ENCODE peak calls at places on chromosomes 13 and 19, in four cellular contexts. J is prostate gland, Y is GM06990, L is SJCRH30. R is an unnamed sample. For H3K36me3, the result is how much of the 10 kb centered on the place peaks cover.

GRCh38 chr19:56405062-56405461 is 930 bp downstream of the ZNF583 start:
- DNase-seq in Y (no peak), L (no peak), J (no peak), R (no peak)

GRCh38 chr13:35165205-35165604 is 223.1 kb downstream of the NBEA start:
- DNase-seq in Y (no peak), J (no peak), L (no peak), R (no peak)

GRCh38 chr13:91236942-91237341 is 110.5 kb upstream of the MIR17HG start:
- DNase-seq in J (no peak), L (no peak), Y (no peak), R (no peak)

GRCh38 chr13:31896427-31896826 is 135.1 kb upstream of the FRY start:
- DNase-seq in Y (no peak), J (no peak), L (peak), R (no peak)

GRCh38 chr13:74210693-74211393 is 76.6 kb upstream of the KLF12 start:
- DNase-seq in J (no peak), L (peak), Y (no peak), R (no peak)

GRCh38 chr13:97423300-97424045 is 10.5 kb upstream of the RAP2A start:
- DNase-seq in J (no peak), Y (no peak), L (no peak), R (peak)

GRCh38 chr19:14198384-14199376 is 7.3 kb downstream of the ADGRL1 start:
- DNase-seq in L (no peak), Y (no peak), J (no peak), R (peak)

GRCh38 chr13:94708031-94708571 is 4.2 kb downstream of the SOX21 start:
- DNase-seq in J (no peak), Y (no peak), L (peak), R (no peak)

GRCh38 chr13:26946675-26947342 is 186.2 kb upstream of the GPR12 start:
- DNase-seq in L (no peak), Y (no peak), J (no peak), R (peak)

GRCh38 chr19:42074513-42075363 is 1.2 kb upstream of the ZNF574 start:
- DNase-seq in L (peak), Y (peak), J (no peak), R (peak)

GRCh38 chr13:79393564-79394249 is 12.3 kb downstream of the RBM26 start:
- DNase-seq in Y (peak), J (no peak), L (peak), R (peak)

GRCh38 chr13:112684444-112684843 is 5.4 kb upstream of the ATP11A start:
- DNase-seq in J (no peak), L (no peak), Y (no peak), R (no peak)

GRCh38 chr19:33410915-33411401 is 37.4 kb downstream of the CEBPG start:
- DNase-seq in L (peak), Y (no peak), J (no peak), R (no peak)

GRCh38 chr13:33172400-33172799 is 113.2 kb downstream of the STARD13 start:
- DNase-seq in J (peak), L (no peak), Y (no peak), R (no peak)

GRCh38 chr13:106818971-106819370 is 251.0 kb upstream of the ARGLU1 start:
- DNase-seq in J (no peak), L (no peak), Y (no peak), R (no peak)

GRCh38 chr19:703651-704446 is 4.9 kb upstream of the PALM start:
- DNase-seq in L (peak), J (no peak), Y (peak), R (peak)

GRCh38 chr13:23621316-23621645 is 51.1 kb downstream of the TNFRSF19 start:
- DNase-seq in J (no peak), L (no peak), Y (no peak), R (no peak)

GRCh38 chr13:112719016-112719415 is 29.2 kb downstream of the ATP11A start:
- DNase-seq in Y (no peak), J (no peak), L (no peak), R (no peak)

GRCh38 chr13:79998386-79998785 is 342.5 kb downstream of the SPRY2 start:
- DNase-seq in Y (no peak), J (no peak), L (no peak), R (no peak)

GRCh38 chr19:51807111-51807701 is 12.2 kb downstream of the FPR3 start:
- DNase-seq in L (no peak), Y (no peak), J (peak), R (no peak)

GRCh38 chr13:90633849-90634248 is 713.6 kb upstream of the MIR17HG start:
- DNase-seq in J (no peak), Y (no peak), L (no peak), R (no peak)

GRCh38 chr13:92407858-92408257 is 818.7 kb upstream of the GPC6 start:
- DNase-seq in L (no peak), Y (no peak), J (no peak), R (no peak)

GRCh38 chr19:50708179-50708879 is 11.3 kb downstream of the SHANK1 start:
- DNase-seq in L (no peak), Y (no peak), J (no peak), R (peak)

GRCh38 chr19:30280018-30280417 is 92.2 kb upstream of the ZNF536 start:
- DNase-seq in L (no peak), J (no peak), Y (no peak), R (no peak)

GRCh38 chr13:23509781-23510543 is 60.2 kb upstream of the TNFRSF19 start:
- DNase-seq in J (no peak), L (no peak), Y (no peak), R (peak)

GRCh38 chr19:29837448-29837961 is 25.7 kb downstream of the CCNE1 start:
- DNase-seq in J (no peak), Y (peak), L (no peak), R (no peak)

GRCh38 chr13:47555235-47555634 is 445.8 kb downstream of the SUCLA2 start:
- DNase-seq in L (no peak), J (no peak), Y (no peak), R (no peak)

GRCh38 chr19:53865523-53865917 is 2.2 kb upstream of the MYADM start:
- DNase-seq in L (peak), J (no peak), Y (no peak), R (no peak)

GRCh38 chr19:5719274-5719960 is 529 bp downstream of the LONP1 start:
- DNase-seq in L (no peak), J (no peak), Y (no peak), R (peak)

GRCh38 chr19:20250627-20251026 is 83.6 kb downstream of the ZNF486 start:
- DNase-seq in L (no peak), J (no peak), Y (no peak), R (no peak)

GRCh38 chr19:16378291-16378889 is 53.8 kb downstream of the KLF2 start:
- DNase-seq in Y (no peak), L (no peak), J (no peak), R (no peak)
- H3K36me3 ChIP-seq in Y (under half), L (under half), J (under half), R (under half)

GRCh38 chr13:77084755-77085154 is 57.8 kb upstream of the FBXL3 start:
- DNase-seq in Y (no peak), L (no peak), J (no peak), R (no peak)
- H3K36me3 ChIP-seq in Y (under half), L (under half), J (under half), R (half or more)

GRCh38 chr19:46367434-46367833 is 20.5 kb downstream of the PPP5C start:
- DNase-seq in Y (no peak), J (no peak), L (no peak), R (no peak)
- H3K36me3 ChIP-seq in Y (under half), J (under half), L (under half), R (under half)

GRCh38 chr13:110698689-110699088 is 7.2 kb downstream of the CARS2 start:
- DNase-seq in Y (no peak), L (no peak), J (no peak), R (no peak)
- H3K36me3 ChIP-seq in Y (under half), L (under half), J (under half), R (under half)

GRCh38 chr19:2434721-2435265 is 7.4 kb upstream of the TIMM13 start:
- DNase-seq in Y (no peak), L (no peak), J (no peak), R (no peak)
- H3K36me3 ChIP-seq in Y (under half), L (under half), J (under half), R (under half)

DNA sequence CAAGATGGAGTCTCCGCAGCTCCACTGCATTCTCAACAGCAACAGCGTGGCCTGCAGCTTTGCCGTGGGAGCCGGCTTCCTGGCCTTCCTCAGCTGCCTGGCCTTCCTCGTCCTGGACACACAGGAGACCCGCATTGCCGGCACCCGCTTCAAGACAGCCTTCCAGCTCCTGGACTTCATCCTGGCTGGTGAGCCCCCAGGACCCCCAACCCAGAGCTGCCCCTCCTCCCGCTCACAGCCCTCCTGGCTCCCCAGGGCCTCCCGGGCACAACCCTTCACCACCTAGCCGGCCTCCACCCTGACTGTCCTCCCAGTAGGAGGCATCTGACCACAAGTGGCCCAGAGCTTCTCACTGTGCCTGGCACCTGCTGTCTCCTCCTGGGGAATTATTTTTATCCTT is 9.4 kb downstream of the SYNGR4 start:
- DNase-seq in L (no peak), J (no peak), Y (no peak), R (no peak)
- H3K36me3 ChIP-seq in L (under half), J (under half), Y (under half), R (under half)

DNA sequence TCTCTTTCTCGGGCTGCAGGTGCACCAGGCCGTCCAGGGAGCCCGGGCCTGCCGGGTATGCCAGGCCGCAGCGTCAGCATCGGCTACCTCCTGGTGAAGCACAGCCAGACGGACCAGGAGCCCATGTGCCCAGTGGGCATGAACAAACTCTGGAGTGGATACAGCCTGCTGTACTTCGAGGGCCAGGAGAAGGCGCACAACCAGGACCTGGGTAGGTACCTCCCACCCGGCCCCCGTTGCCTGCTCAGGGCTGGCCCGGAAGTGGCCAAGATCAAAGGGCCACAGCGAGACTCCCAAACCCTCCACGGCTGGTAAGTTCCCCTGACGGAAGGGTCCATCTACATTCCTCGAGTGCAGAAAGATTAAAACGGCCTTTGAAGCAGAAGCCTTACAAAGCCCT is 55.1 kb downstream of the RAB20 start:
- DNase-seq in L (no peak), Y (no peak), J (no peak), R (no peak)
- H3K36me3 ChIP-seq in L (half or more), Y (under half), J (under half), R (under half)

GRCh38 chr19:4494691-4495064 is 22.6 kb downstream of the HDGFL2 start:
- DNase-seq in L (no peak), Y (no peak), J (no peak), R (no peak)

GRCh38 chr19:4493104-4493928 is 21.2 kb downstream of the HDGFL2 start:
- DNase-seq in J (no peak), Y (no peak), L (no peak), R (peak)

GRCh38 chr19:4493929-4494690 is 22.0 kb downstream of the HDGFL2 start:
- DNase-seq in Y (no peak), L (no peak), J (no peak), R (no peak)

GRCh38 chr19:4495471-4495870 is 22.8 kb downstream of the PLIN4 start:
- DNase-seq in L (no peak), Y (no peak), J (no peak), R (peak)

GRCh38 chr19:4492337-4493103 is 20.4 kb downstream of the HDGFL2 start:
- DNase-seq in J (no peak), Y (no peak), L (no peak), R (no peak)
- H3K36me3 ChIP-seq in J (under half), Y (under half), L (under half), R (under half)

R was measured in Karpas-422.